ENCODE peak calls at places on chromosomes 4 and X, in six cellular contexts. E, B, P, N, C and M are unnamed samples.

GRCh38 chr4:40856836-40857362 is 107.1 kb downstream of the NSUN7 start:
- DNase-seq in E (peak; percentile 54), B (peak; percentile 38), P (peak; percentile 78), N (peak; percentile 25), C (peak; percentile 83), M (peak; percentile 88)

GRCh38 chr4:21363701-21364100 is 584.9 kb downstream of the KCNIP4 start:
- DNase-seq in E (no peak), B (no peak), P (no peak), N (no peak), C (no peak), M (no peak)

GRCh38 chrX:17703201-17703600 is 34.1 kb upstream of the SCML1 start:
- DNase-seq in E (peak; percentile 8), B (no peak), P (no peak), N (no peak), C (no peak), M (no peak)

GRCh38 chrX:9285342-9285771 is 179.5 kb upstream of the TBL1X start:
- DNase-seq in E (no peak), B (no peak), P (no peak), N (no peak), C (no peak), M (no peak)

GRCh38 chrX:130299279-130300009 is 30.7 kb upstream of the ZNF280C start:
- DNase-seq in E (no peak), B (no peak), P (no peak), N (peak; percentile 11), C (no peak), M (no peak)

GRCh38 chr4:186852964-186853391 is 129.3 kb upstream of the FAT1 start:
- DNase-seq in E (no peak), B (no peak), P (no peak), N (no peak), C (no peak), M (no peak)

GRCh38 chrX:134183665-134184064 is 53.3 kb upstream of the CCDC160 start:
- DNase-seq in E (no peak), B (no peak), P (no peak), N (no peak), C (no peak), M (peak; percentile 32)

GRCh38 chrX:46034868-46035267 is 510.4 kb downstream of the ZNF674 start:
- DNase-seq in E (no peak), B (no peak), P (no peak), N (no peak), C (no peak), M (no peak)

GRCh38 chrX:45011131-45011530 is 138.1 kb downstream of the KDM6A start:
- DNase-seq in E (peak; percentile 44), B (peak; percentile 68), P (no peak), N (no peak), C (no peak), M (no peak)

GRCh38 chr4:121765941-121766538 is 1.1 kb upstream of the SMIM43 start:
- DNase-seq in E (no peak), B (no peak), P (no peak), N (no peak), C (no peak), M (no peak)

GRCh38 chrX:48022740-48023139 is 16.0 kb downstream of the SPACA5 start:
- DNase-seq in E (no peak), B (no peak), P (no peak), N (no peak), C (no peak), M (no peak)

GRCh38 chr4:119471259-119471658 is 149.3 kb upstream of the FABP2 start:
- DNase-seq in E (no peak), B (no peak), P (no peak), N (no peak), C (no peak), M (no peak)

GRCh38 chr4:164783966-164784365 is 30.0 kb downstream of the SMIM31 start:
- DNase-seq in E (no peak), B (no peak), P (no peak), N (no peak), C (no peak), M (peak; percentile 25)

GRCh38 chr4:99723555-99724450 is 66.2 kb upstream of the C4orf54 start:
- DNase-seq in E (peak; percentile 68), B (peak; percentile 88), P (peak; percentile 48), N (peak; percentile 79), C (peak; percentile 75), M (no peak)

GRCh38 chrX:147183161-147183560 is 368.6 kb upstream of the CXorf51A start:
- DNase-seq in E (no peak), B (no peak), P (no peak), N (no peak), C (no peak), M (no peak)

GRCh38 chr4:159016527-159017137 is 86.2 kb upstream of the RAPGEF2 start:
- DNase-seq in E (no peak), B (peak; percentile 22), P (no peak), N (no peak), C (no peak), M (peak; percentile 65)

GRCh38 chrX:46268429-46268828 is 276.8 kb downstream of the ZNF674 start:
- DNase-seq in E (peak; percentile 77), B (no peak), P (no peak), N (no peak), C (peak; percentile 35), M (no peak)

GRCh38 chrX:151713859-151714258 is 2.0 kb upstream of the FATE1 start:
- DNase-seq in E (peak; percentile 37), B (no peak), P (no peak), N (no peak), C (no peak), M (peak; percentile 60)

GRCh38 chr4:142585411-142585810 is 260.7 kb downstream of the INPP4B start:
- DNase-seq in E (no peak), B (peak; percentile 6), P (no peak), N (no peak), C (no peak), M (no peak)

GRCh38 chr4:8297141-8297601 is 27.6 kb downstream of the HTRA3 start:
- DNase-seq in E (no peak), B (no peak), P (no peak), N (no peak), C (no peak), M (no peak)

GRCh38 chrX:19544693-19545305 is 29.5 kb upstream of the MAP3K15 start:
- DNase-seq in E (peak; percentile 64), B (peak; percentile 70), P (no peak), N (peak; percentile 22), C (peak; percentile 31), M (peak; percentile 75)

GRCh38 chrX:107978080-107978479 is 4.1 kb downstream of the TEX13B start:
- DNase-seq in E (no peak), B (no peak), P (no peak), N (no peak), C (no peak), M (no peak)

GRCh38 chrX:22246620-22247019 is 26.1 kb upstream of the CBLL2 start:
- DNase-seq in E (no peak), B (peak; percentile 23), P (no peak), N (no peak), C (no peak), M (no peak)

GRCh38 chrX:69535661-69536060 is 31.5 kb downstream of the NALF2 start:
- DNase-seq in E (no peak), B (no peak), P (no peak), N (no peak), C (no peak), M (no peak)

GRCh38 chr4:41327770-41328169 is 71.0 kb downstream of the UCHL1 start:
- DNase-seq in E (no peak), B (no peak), P (no peak), N (no peak), C (no peak), M (no peak)

GRCh38 chr4:24753519-24753918 is 41.9 kb upstream of the SOD3 start:
- DNase-seq in E (peak; percentile 79), B (peak; percentile 67), P (no peak), N (no peak), C (no peak), M (no peak)
- H3K4me3 ChIP-seq in E (no peak overlapping the region), B (no peak overlapping the region), P (no peak overlapping the region), N (no peak overlapping the region), C (no peak overlapping the region), M (no peak overlapping the region)

GRCh38 chr4:104966349-104967033 is 180.2 kb upstream of the TET2 start:
- DNase-seq in E (no peak), B (no peak), P (no peak), N (no peak), C (peak; percentile 76), M (no peak)

GRCh38 chr4:104971458-104971857 is 175.2 kb upstream of the TET2 start:
- DNase-seq in E (no peak), B (no peak), P (no peak), N (no peak), C (no peak), M (no peak)

GRCh38 chr4:104969394-104970066 is 177.1 kb upstream of the TET2 start:
- DNase-seq in E (no peak), B (no peak), P (no peak), N (no peak), C (peak; percentile 33), M (no peak)

GRCh38 chr4:104964387-104965175 is 182.1 kb upstream of the TET2 start:
- DNase-seq in E (no peak), B (no peak), P (peak; percentile 18), N (no peak), C (peak; percentile 28), M (no peak)

DNA sequence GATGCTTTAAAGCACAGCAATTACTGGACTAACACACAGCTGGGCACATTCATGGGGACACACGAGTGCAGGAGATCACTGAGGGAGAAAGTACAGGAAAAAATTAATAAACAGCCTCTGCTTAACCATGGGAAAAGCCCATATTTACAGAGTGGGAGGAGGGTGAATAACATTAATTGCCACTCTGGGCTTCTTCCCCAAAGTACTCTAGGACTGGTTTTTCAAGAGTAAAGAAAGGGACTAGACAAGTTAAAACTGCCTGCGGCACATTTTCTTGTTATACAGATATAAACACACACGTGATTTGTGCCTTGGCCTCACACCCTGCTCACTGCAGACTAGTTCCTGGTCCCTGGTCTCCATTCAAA is 179.7 kb upstream of the TET2 start:
- DNase-seq in E (no peak), B (no peak), P (no peak), N (no peak), C (peak; percentile 76), M (peak; percentile 16)
- H3K4me3 ChIP-seq in E (no peak overlapping the region), B (no peak overlapping the region), P (no peak overlapping the region), N (no peak overlapping the region), C (no peak overlapping the region), M (no peak overlapping the region)

GRCh38 chr4:98203406-98204235 is 57.6 kb upstream of the RAP1GDS1 start:
- DNase-seq in E (no peak), B (no peak), P (no peak), N (no peak), C (no peak), M (peak; percentile 26)
- H3K4me3 ChIP-seq in E (no peak overlapping the region), B (no peak overlapping the region), P (no peak overlapping the region), N (no peak overlapping the region), C (no peak overlapping the region), M (no peak overlapping the region)

DNA sequence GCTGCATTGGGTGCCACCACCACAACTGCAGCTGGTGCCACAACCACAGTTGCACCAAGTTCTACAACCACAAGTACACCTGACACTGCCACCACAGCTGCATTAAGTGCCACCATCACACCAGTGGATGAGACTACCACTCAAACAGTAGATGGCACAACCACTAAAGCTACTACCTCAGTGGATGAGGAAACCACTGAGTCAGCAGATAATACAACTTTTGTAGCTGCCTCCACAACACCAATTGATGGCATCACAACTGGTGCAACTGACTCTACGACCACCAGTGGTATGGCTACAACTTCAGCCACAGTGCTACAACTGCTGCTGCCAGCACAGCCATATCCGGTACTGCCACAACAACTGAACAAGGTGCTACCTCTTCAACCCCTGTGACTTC is 35.1 kb upstream of the CABS1 start:
- DNase-seq in E (no peak), B (no peak), P (no peak), N (no peak), C (no peak), M (no peak)
- H3K4me3 ChIP-seq in E (no peak overlapping the region), B (no peak overlapping the region), P (no peak overlapping the region), N (no peak overlapping the region), C (no peak overlapping the region), M (no peak overlapping the region)

GRCh38 chr4:42488114-42488513 is 90.8 kb downstream of the SHISA3 start:
- DNase-seq in E (no peak), B (no peak), P (no peak), N (no peak), C (no peak), M (no peak)
- H3K4me3 ChIP-seq in E (no peak overlapping the region), B (no peak overlapping the region), P (no peak overlapping the region), N (no peak overlapping the region), C (no peak overlapping the region), M (no peak overlapping the region)